ENCODE peak calls at places on chromosomes 5 and 9, in ten cellular contexts. Q, U, B, S, R, N, I, F, O and M are unnamed samples.

GRCh38 chr5:67305401-67305800 is 108.8 kb upstream of the CD180 start:
- DNase-seq in F (no peak), B (no peak), I (no peak), N (no peak), U (no peak), S (no peak), R (no peak), Q (no peak), O (no peak), M (no peak)

GRCh38 chr5:1343931-1344901 is 683 bp downstream of the CLPTM1L start:
- DNase-seq in R (no peak), O (no peak), I (peak; percentile 4), F (no peak), S (peak; percentile 40), U (no peak), B (no peak), N (no peak), Q (no peak), M (no peak)

GRCh38 chr9:114186091-114186792 is 30.9 kb downstream of the COL27A1 start:
- DNase-seq in S (no peak), R (no peak), N (no peak), O (no peak), B (no peak), Q (no peak), U (no peak), I (no peak), F (no peak), M (no peak)

GRCh38 chr5:90201923-90202322 is 207.6 kb downstream of the CETN3 start:
- DNase-seq in B (no peak), O (peak; percentile 94), N (no peak), Q (no peak), U (no peak), R (peak; percentile 42), I (peak; percentile 92), F (no peak), S (no peak), M (no peak)

GRCh38 chr9:93654351-93654961 is 78.1 kb downstream of the PHF2 start:
- DNase-seq in Q (no peak), B (no peak), N (no peak), F (peak; percentile 6), R (no peak), O (no peak), S (no peak), U (no peak), I (no peak), M (no peak)

GRCh38 chr5:163894645-163895044 is 389.2 kb downstream of the MAT2B start:
- DNase-seq in R (no peak), U (no peak), I (peak; percentile 94), Q (no peak), S (no peak), B (no peak), N (no peak), O (peak; percentile 34), F (no peak), M (no peak)

GRCh38 chr5:33793836-33794549 is 97.8 kb downstream of the ADAMTS12 start:
- DNase-seq in U (no peak), I (no peak), O (no peak), N (no peak), F (no peak), B (no peak), R (no peak), Q (no peak), S (no peak), M (no peak)

GRCh38 chr9:132588098-132588497 is 5.7 kb downstream of the BARHL1 start:
- DNase-seq in Q (no peak), F (no peak), B (no peak), S (no peak), N (no peak), U (no peak), I (no peak), O (no peak), R (no peak), M (no peak)

GRCh38 chr9:136538599-136539426 is 7.0 kb downstream of the NOTCH1 start:
- DNase-seq in U (no peak), R (no peak), I (no peak), F (peak; percentile 73), O (no peak), S (no peak), N (peak; percentile 57), Q (peak; percentile 71), B (peak; percentile 74), M (peak; percentile 36)

GRCh38 chr5:27020965-27021364 is 17.4 kb downstream of the CDH9 start:
- DNase-seq in B (no peak), Q (no peak), I (peak; percentile 2), U (no peak), N (no peak), F (no peak), R (no peak), O (peak; percentile 61), S (peak; percentile 19), M (no peak)

GRCh38 chr9:37675661-37676060 is 24.9 kb downstream of the FRMPD1 start:
- DNase-seq in U (no peak), Q (no peak), B (no peak), F (no peak), S (no peak), R (no peak), O (no peak), I (no peak), N (no peak), M (no peak)

GRCh38 chr9:33820231-33820745 is 3.3 kb downstream of the UBE2R2 start:
- DNase-seq in S (no peak), B (no peak), F (no peak), O (no peak), I (no peak), N (no peak), U (no peak), Q (no peak), R (no peak), M (no peak)

GRCh38 chr9:22452415-22453010 is 5.9 kb downstream of the DMRTA1 start:
- DNase-seq in Q (peak; percentile 35), O (peak; percentile 67), I (no peak), B (peak; percentile 25), F (peak; percentile 35), U (no peak), N (no peak), R (peak; percentile 29), S (peak; percentile 55), M (no peak)

GRCh38 chr9:16157216-16157615 is 604.4 kb downstream of the CCDC171 start:
- DNase-seq in I (no peak), S (no peak), B (no peak), F (no peak), N (no peak), U (no peak), Q (no peak), R (no peak), O (no peak), M (no peak)

GRCh38 chr9:16152276-16153065 is 599.6 kb downstream of the CCDC171 start:
- DNase-seq in U (no peak), R (no peak), F (no peak), N (no peak), I (peak; percentile 57), S (peak; percentile 35), O (no peak), Q (no peak), B (no peak), M (no peak)

GRCh38 chr9:16153221-16153620 is 600.4 kb downstream of the CCDC171 start:
- DNase-seq in U (no peak), Q (no peak), O (no peak), N (no peak), R (no peak), B (no peak), I (no peak), F (no peak), S (no peak), M (no peak)

GRCh38 chr9:16155878-16156277 is 603.0 kb downstream of the CCDC171 start:
- DNase-seq in U (no peak), N (no peak), F (no peak), S (no peak), R (no peak), B (no peak), O (no peak), Q (no peak), I (no peak), M (no peak)

DNA sequence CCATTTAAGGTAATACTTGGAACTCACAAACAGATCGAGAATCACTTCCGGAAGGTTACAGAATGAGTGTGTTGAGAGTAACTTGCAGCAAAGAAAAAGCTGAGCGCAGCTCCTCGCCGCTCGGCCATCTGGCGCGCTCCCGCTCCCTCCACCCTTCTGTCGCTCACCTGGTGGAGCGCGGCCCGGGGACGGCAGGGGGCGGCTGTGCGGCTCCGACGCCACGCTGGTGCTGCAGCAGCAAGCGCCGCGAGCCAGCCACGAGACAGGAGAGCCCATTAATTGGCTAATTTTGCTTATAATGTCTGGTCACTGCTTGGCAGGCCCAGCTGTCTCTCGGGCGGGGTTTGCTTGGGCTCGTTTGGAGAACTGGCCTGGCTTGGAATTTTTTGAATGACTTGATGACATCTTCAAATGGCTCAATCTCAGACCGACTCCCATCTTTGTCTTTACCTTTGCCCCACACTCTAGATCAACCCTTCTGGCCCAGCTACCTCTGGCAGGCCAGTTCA is 601.8 kb downstream of the CCDC171 start:
- DNase-seq in N (no peak), R (no peak), B (no peak), Q (no peak), O (peak; percentile 20), U (peak; percentile 52), F (peak; percentile 38), I (no peak), S (peak; percentile 63), M (peak; percentile 40)
- H3K4me3 ChIP-seq in N (no peak overlapping the region), R (no peak overlapping the region), B (peak overlapping the region; percentile 13), Q (no peak overlapping the region), O (no peak overlapping the region), U (no peak overlapping the region), F (peak overlapping the region; percentile 7), I (peak overlapping the region; percentile 37), S (no peak overlapping the region), M (peak overlapping the region; percentile 32)

GRCh38 chr5:8981496-8981895 is 564.4 kb downstream of the SEMA5A start:
- DNase-seq in U (no peak), I (peak; percentile 56), R (no peak), B (no peak), S (no peak), N (no peak), F (no peak), Q (no peak), O (no peak), M (no peak)
- H3K27ac ChIP-seq in U (no peak overlapping the region), I (no peak overlapping the region), R (no peak overlapping the region), B (no peak overlapping the region), S (no peak overlapping the region), N (no peak overlapping the region), F (no peak overlapping the region), Q (no peak overlapping the region), O (no peak overlapping the region), M (no peak overlapping the region)

GRCh38 chr5:149358818-149359217 is 972 bp downstream of the PCYOX1L start:
- DNase-seq in O (peak; percentile 25), Q (no peak), B (peak; percentile 11), I (no peak), N (no peak), S (no peak), R (no peak), F (no peak), U (no peak), M (no peak)
- H3K4me3 ChIP-seq in O (peak overlapping the region; percentile 89), Q (peak overlapping the region; percentile 82), B (peak overlapping the region; percentile 77), I (peak overlapping the region; percentile 63), N (peak overlapping the region; percentile 68), S (no peak overlapping the region), R (peak overlapping the region; percentile 90), F (no peak overlapping the region), U (no peak overlapping the region), M (peak overlapping the region; percentile 83)

DNA sequence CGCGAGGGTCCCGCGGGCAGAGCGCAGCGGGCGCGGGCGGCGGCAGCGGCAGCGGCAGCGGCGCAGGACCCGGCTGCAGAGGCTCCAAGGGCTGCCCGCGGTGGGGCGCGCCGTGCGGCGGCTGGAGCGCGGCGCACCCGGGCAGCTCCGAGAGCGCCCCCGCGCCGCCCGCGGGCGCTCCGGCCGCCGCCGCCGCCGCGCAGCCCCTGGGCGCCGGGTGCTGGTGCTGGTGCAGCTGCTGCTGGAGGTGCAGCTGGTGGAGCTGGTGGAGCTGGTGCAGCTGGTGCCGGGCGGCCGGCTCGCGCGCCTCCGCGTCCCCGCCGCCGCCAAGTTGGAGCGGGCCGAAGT is 644 bp downstream of the IER5L start:
- DNase-seq in U (no peak), O (no peak), N (no peak), B (no peak), S (peak; percentile 61), R (no peak), I (no peak), Q (no peak), F (no peak), M (no peak)
- H3K27ac ChIP-seq in U (peak overlapping the region; percentile 97), O (no peak overlapping the region), N (peak overlapping the region; percentile 43), B (no peak overlapping the region), S (peak overlapping the region; percentile 21), R (peak overlapping the region; percentile 98), I (peak overlapping the region; percentile 55), Q (no peak overlapping the region), F (peak overlapping the region; percentile 90), M (peak overlapping the region; percentile 50)